ENCODE peak calls at places on chromosomes 2 and 18, in four cellular contexts. R, X, A and H are unnamed samples.

GRCh38 chr18:78753240-78753639 is 226.4 kb upstream of the SALL3 start:
- DNase-seq in R (no peak), X (no peak), A (no peak), H (peak)

GRCh38 chr2:201420442-201421113 is 30.7 kb downstream of the TRAK2 start:
- DNase-seq in R (no peak), X (no peak), A (no peak), H (no peak)

GRCh38 chr18:11377766-11378540 is 228.6 kb upstream of the PIEZO2 start:
- DNase-seq in R (no peak), X (no peak), A (no peak), H (no peak)

GRCh38 chr2:66966631-66967030 is 430.5 kb upstream of the ETAA1 start:
- DNase-seq in R (no peak), X (no peak), A (no peak), H (no peak)

GRCh38 chr2:204282525-204282924 is 262.8 kb upstream of the PARD3B start:
- DNase-seq in R (no peak), X (no peak), A (peak), H (peak)

GRCh38 chr2:184596819-184597411 is 1.4 kb upstream of the ZNF804A start:
- DNase-seq in R (no peak), X (no peak), A (no peak), H (no peak)

GRCh38 chr2:42336361-42336965 is 24.6 kb downstream of the COX7A2L start:
- DNase-seq in R (no peak), X (no peak), A (no peak), H (no peak)

GRCh38 chr2:54755641-54756326 is 32.3 kb downstream of the EML6 start:
- DNase-seq in R (no peak), X (no peak), A (peak), H (no peak)

GRCh38 chr2:69642709-69643601 is 584 bp downstream of the AAK1 start:
- DNase-seq in R (peak), X (no peak), A (peak), H (peak)